ENCODE peak calls at places on chromosomes 4 and X, in four cellular contexts. F is MCF 10A, W is progenitor cell of endocrine pancreas, D is astrocyte. O is an unnamed sample.

GRCh38 chrX:103538728-103539127 is 19.4 kb upstream of the RAB40A start:
- DNase-seq in F (no peak), W (no peak), D (no peak), O (no peak)

GRCh38 chr4:102493794-102494193 is 7.4 kb upstream of the NFKB1 start:
- DNase-seq in F (no peak), W (no peak), D (no peak), O (no peak)

GRCh38 chr4:5517372-5517771 is 191.0 kb downstream of the EVC2 start:
- DNase-seq in F (no peak), W (no peak), D (no peak), O (no peak)

GRCh38 chr4:15938182-15938581 is 358 bp downstream of the FGFBP1 start:
- DNase-seq in F (peak; percentile 80), W (no peak), D (no peak), O (no peak)

GRCh38 chr4:71004281-71004851 is 10.9 kb downstream of the DCK start:
- DNase-seq in F (no peak), W (no peak), D (no peak), O (no peak)

GRCh38 chr4:182144621-182145359 is 98.4 kb upstream of the TENM3 start:
- DNase-seq in F (peak; percentile 28), W (peak; percentile 26), D (no peak), O (no peak)

GRCh38 chr4:86250006-86250405 is 109.8 kb downstream of the MAPK10 start:
- DNase-seq in F (no peak), W (no peak), D (peak; percentile 49), O (no peak)

GRCh38 chr4:1010522-1011021 is 854 bp upstream of the FGFRL1 start:
- DNase-seq in F (peak; percentile 91), W (no peak), D (peak; percentile 58), O (peak; percentile 61)

GRCh38 chr4:160505724-160506123 is 1402.8 kb downstream of the RAPGEF2 start:
- DNase-seq in F (no peak), W (no peak), D (no peak), O (no peak)

GRCh38 chr4:24529555-24529954 is 54.8 kb downstream of the DHX15 start:
- DNase-seq in F (no peak), W (no peak), D (no peak), O (no peak)

GRCh38 chr4:59655996-59656395 is 1544.1 kb upstream of the ADGRL3 start:
- DNase-seq in F (peak; percentile 28), W (no peak), D (no peak), O (no peak)

GRCh38 chrX:153642313-153642654 is 4.7 kb upstream of the DUSP9 start:
- DNase-seq in F (no peak), W (no peak), D (no peak), O (no peak)

GRCh38 chrX:153973127-153974002 is 811 bp downstream of the TMEM187 start:
- DNase-seq in F (no peak), W (no peak), D (peak; percentile 8), O (no peak)

GRCh38 chr4:80362578-80363181 is 27.1 kb downstream of the CFAP299 start:
- DNase-seq in F (peak; percentile 66), W (peak; percentile 46), D (peak; percentile 6), O (no peak)

GRCh38 chr4:148261861-148262260 is 180.4 kb downstream of the NR3C2 start:
- DNase-seq in F (no peak), W (no peak), D (peak; percentile 6), O (no peak)

GRCh38 chrX:132258509-132258908 is 39.3 kb upstream of the RAP2C start:
- DNase-seq in F (no peak), W (no peak), D (no peak), O (no peak)

GRCh38 chrX:53716328-53717088 is 30.0 kb upstream of the HUWE1 start:
- DNase-seq in F (no peak), W (no peak), D (peak; percentile 55), O (no peak)

GRCh38 chrX:153878969-153879653 is 6.9 kb downstream of the L1CAM start:
- DNase-seq in F (no peak), W (no peak), D (no peak), O (no peak)

GRCh38 chrX:10726647-10727046 is 106.3 kb upstream of the MID1 start:
- DNase-seq in F (no peak), W (no peak), D (peak; percentile 94), O (no peak)

GRCh38 chr4:637536-637935 is 12.2 kb downstream of the PDE6B start:
- DNase-seq in F (no peak), W (no peak), D (no peak), O (no peak)

GRCh38 chrX:97310373-97310772 is 426.7 kb downstream of the RPA4 start:
- DNase-seq in F (peak; percentile 21), W (no peak), D (peak; percentile 20), O (no peak)

GRCh38 chr4:8215001-8215427 is 15.9 kb downstream of the SH3TC1 start:
- DNase-seq in F (peak; percentile 96), W (no peak), D (peak; percentile 63), O (no peak)

GRCh38 chr4:155609455-155610059 is 57.1 kb upstream of the GUCY1A1 start:
- DNase-seq in F (no peak), W (no peak), D (no peak), O (no peak)

GRCh38 chrX:118727686-118728339 is 407 bp downstream of the IL13RA1 start:
- DNase-seq in F (no peak), W (no peak), D (peak; percentile 8), O (no peak)

GRCh38 chr4:80266902-80267380 is 477 bp downstream of the FGF5 start:
- DNase-seq in F (no peak), W (no peak), D (peak; percentile 50), O (no peak)

GRCh38 chr4:157739237-157739636 is 433.6 kb downstream of the GASK1B start:
- DNase-seq in F (peak; percentile 72), W (no peak), D (peak; percentile 26), O (no peak)

GRCh38 chrX:63513825-63514574 is 162.9 kb upstream of the SPIN4 start:
- DNase-seq in F (peak; percentile 36), W (no peak), D (peak; percentile 81), O (no peak)

GRCh38 chrX:18353931-18354368 is 538 bp downstream of the SCML2 start:
- DNase-seq in F (no peak), W (peak; percentile 37), D (no peak), O (no peak)

GRCh38 chr4:38015886-38016515 is 55.8 kb downstream of the PTTG2 start:
- DNase-seq in F (no peak), W (no peak), D (peak; percentile 28), O (no peak)

GRCh38 chr4:83112678-83113428 is 1.7 kb downstream of the PLAC8 start:
- DNase-seq in F (no peak), W (no peak), D (peak; percentile 72), O (no peak)

DNA sequence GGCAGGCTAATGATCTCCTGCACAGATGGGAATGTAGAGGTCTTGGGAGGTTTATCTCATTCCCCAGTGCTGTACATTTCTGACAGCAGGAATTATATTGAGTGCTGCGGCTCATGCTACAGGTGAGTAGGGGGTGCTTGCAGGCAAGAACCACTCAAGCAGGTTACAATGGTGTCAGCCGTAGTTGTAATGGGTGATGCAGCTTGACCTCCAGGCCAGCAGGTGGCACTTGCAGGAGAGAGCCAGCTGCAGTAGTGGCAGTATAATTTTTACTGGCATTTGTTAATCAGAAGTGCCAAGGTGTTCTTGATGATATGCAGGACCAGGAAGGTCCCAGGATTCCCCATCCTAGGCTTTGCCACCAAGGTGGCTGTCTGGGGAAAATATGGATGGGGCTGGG is 759.6 kb upstream of the NDST4 start:
- DNase-seq in F (no peak), W (no peak), D (no peak), O (no peak)
- TF ChIP-seq CTCF in F (no peak), W (no peak), D (no peak), O (no peak)

DNA sequence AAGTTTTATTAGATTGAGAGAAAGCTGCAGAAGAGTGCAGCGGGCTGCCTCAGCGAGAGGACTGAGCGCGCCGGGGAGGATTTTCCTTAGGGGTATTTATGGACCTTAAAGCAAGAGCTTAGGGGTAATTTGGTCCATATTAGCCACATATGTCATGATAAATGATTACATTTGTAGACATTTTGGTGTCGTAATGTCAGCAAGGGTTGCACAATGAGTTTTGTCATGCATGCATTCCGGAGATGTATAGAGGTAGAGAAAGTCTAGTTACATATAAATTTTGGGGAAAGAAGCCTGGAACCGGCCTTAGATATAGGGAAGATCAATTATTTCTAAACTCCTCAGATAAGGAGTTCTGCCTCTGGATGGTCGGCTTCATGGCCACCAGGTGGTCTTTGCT is 10.0 kb downstream of the MGST2 start:
- DNase-seq in F (peak; percentile 50), W (no peak), D (no peak), O (no peak)
- TF ChIP-seq CTCF in F (no peak), W (no peak), D (no peak), O (no peak)

GRCh38 chr4:26001413-26001812 is 87.4 kb downstream of the SMIM20 start:
- DNase-seq in F (no peak), W (no peak), D (no peak), O (no peak)
- TF ChIP-seq CTCF in F (no peak), W (no peak), D (no peak), O (no peak)

GRCh38 chrX:45518552-45518951 is 317.9 kb upstream of the DIPK2B start:
- DNase-seq in F (no peak), W (no peak), D (no peak), O (no peak)

GRCh38 chrX:45513042-45513441 is 312.4 kb upstream of the DIPK2B start:
- DNase-seq in F (no peak), W (no peak), D (no peak), O (no peak)

GRCh38 chrX:45517090-45517973 is 316.7 kb upstream of the DIPK2B start:
- DNase-seq in F (peak; percentile 65), W (no peak), D (peak; percentile 84), O (no peak)

DNA sequence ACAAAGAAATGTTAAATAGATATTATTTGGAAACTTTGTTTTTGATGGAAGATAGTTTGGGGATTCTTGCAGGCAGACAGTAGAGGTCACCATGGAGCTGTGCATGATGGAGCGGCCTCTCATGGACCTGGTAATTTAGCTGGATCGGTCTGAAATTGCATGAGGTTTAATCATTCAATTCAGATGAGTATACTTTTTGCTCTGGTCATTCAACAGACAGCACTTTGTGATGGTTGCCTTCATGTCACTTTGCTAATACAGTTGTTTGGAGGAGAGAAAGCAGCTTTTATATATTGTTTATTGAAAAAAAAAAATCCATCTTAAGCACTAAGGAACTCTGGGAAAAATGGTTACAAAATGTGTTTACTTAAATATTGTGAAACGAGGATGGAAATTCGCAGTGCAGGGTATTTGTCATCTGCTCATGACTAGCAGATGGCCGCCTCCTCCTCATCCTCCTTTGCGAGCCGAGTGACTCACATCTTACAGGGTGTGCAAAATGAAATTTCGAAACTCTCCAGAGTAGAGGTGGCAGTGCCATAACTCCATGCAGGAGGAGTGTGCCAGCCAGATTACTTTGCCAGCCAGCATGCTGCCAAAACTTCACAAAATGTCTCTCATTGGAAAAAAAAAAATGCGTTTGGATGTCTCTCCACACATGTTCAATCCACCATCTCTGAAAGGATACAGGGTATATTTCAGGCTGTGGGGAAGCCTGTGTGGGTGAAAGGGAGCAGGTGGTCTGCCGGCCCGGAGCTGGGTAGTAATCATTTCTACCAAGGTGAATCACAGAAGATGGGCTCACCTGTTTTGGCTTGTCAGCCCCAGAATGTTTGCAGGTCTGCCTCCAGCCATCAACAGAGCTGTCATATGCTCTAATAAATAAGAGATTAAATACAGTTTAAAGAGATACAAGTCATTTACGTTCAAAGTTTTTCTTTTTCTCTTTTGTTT is 314.9 kb upstream of the DIPK2B start:
- DNase-seq in F (peak; percentile 98), W (no peak), D (peak; percentile 81), O (peak; percentile 56)
- TF ChIP-seq CTCF in F (peak; percentile 70), W (peak; percentile 50), D (peak; percentile 50), O (no peak)

GRCh38 chr4:48016141-48017107 is at the start of the genes CNGA1 and NIPAL1:
- DNase-seq in F (peak; percentile 89), W (peak; percentile 89), D (peak; percentile 54), O (peak; percentile 48)
- TF ChIP-seq CTCF in F (no peak), W (peak; percentile 55), D (peak; percentile 28), O (no peak)

O was measured in omental fat pad.